ENCODE peak calls at places on chromosome 15, in eight cellular contexts. J is RWPE2, R is cardiac fibroblast, O is NT2/D1, L is SJSA1, I is stomach, G is mesenchymal stem cell, B is GM12865. T is an unnamed sample.

GRCh38 chr15:64315136-64315661 is 40.8 kb downstream of the CSNK1G1 start:
- DNase-seq in B (no peak), R (no peak), L (no peak), G (no peak), I (no peak), J (no peak), O (no peak), T (no peak)

GRCh38 chr15:60800729-60801072 is 321.8 kb upstream of the ICE2 start:
- DNase-seq in B (no peak), J (no peak), L (no peak), R (no peak), G (no peak), I (no peak), O (no peak), T (no peak)

GRCh38 chr15:59997070-59997701 is 6.9 kb upstream of the FOXB1 start:
- DNase-seq in I (no peak), L (peak; percentile 59), G (no peak), B (peak; percentile 71), O (no peak), J (no peak), R (no peak), T (no peak)

GRCh38 chr15:99414755-99415731 is 150.7 kb upstream of the MEF2A start:
- DNase-seq in G (no peak), L (peak; percentile 31), R (no peak), I (peak; percentile 21), J (no peak), B (no peak), O (no peak), T (no peak)

GRCh38 chr15:43207024-43207423 is 13.8 kb downstream of the EPB42 start:
- DNase-seq in O (no peak), R (no peak), B (no peak), I (no peak), J (no peak), L (no peak), G (no peak), T (no peak)

GRCh38 chr15:51144021-51144532 is 49.4 kb upstream of the TNFAIP8L3 start:
- DNase-seq in J (no peak), I (no peak), G (peak; percentile 28), L (no peak), B (no peak), R (peak; percentile 90), O (no peak), T (no peak)

GRCh38 chr15:52261498-52262242 is 33.9 kb downstream of the MYO5C start:
- DNase-seq in G (peak; percentile 81), O (peak; percentile 87), I (peak; percentile 65), R (peak; percentile 88), B (peak; percentile 96), L (peak; percentile 87), J (peak; percentile 90), T (no peak)

GRCh38 chr15:63668601-63669000 is 71.4 kb downstream of the FBXL22 start:
- DNase-seq in R (no peak), O (no peak), G (no peak), B (peak; percentile 10), J (no peak), L (no peak), I (no peak), T (no peak)

GRCh38 chr15:52466134-52466701 is 62.5 kb downstream of the MYO5A start:
- DNase-seq in B (peak; percentile 99), R (no peak), O (no peak), G (no peak), L (no peak), J (no peak), I (peak; percentile 40), T (peak; percentile 93)

GRCh38 chr15:25989327-25989726 is 126.2 kb upstream of the ATP10A start:
- DNase-seq in G (no peak), R (no peak), L (no peak), B (no peak), J (no peak), I (no peak), O (no peak), T (no peak)

GRCh38 chr15:48565560-48566482 is 79.7 kb downstream of the FBN1 start:
- DNase-seq in G (peak; percentile 92), R (peak; percentile 97), L (peak; percentile 62), I (no peak), J (no peak), B (no peak), O (no peak), T (no peak)

GRCh38 chr15:99452010-99452409 is 113.8 kb upstream of the MEF2A start:
- DNase-seq in L (no peak), B (no peak), J (peak; percentile 44), O (no peak), G (no peak), R (no peak), I (no peak), T (no peak)

GRCh38 chr15:69979783-69980182 is 117.9 kb downstream of the TLE3 start:
- DNase-seq in R (no peak), L (no peak), J (no peak), G (no peak), O (no peak), I (peak; percentile 32), B (peak; percentile 97), T (peak; percentile 97)

GRCh38 chr15:53401503-53401902 is 358.0 kb downstream of the WDR72 start:
- DNase-seq in I (no peak), O (no peak), G (no peak), B (no peak), J (no peak), R (no peak), L (no peak), T (no peak)

GRCh38 chr15:78641876-78642275 is 866 bp upstream of the CHRNB4 start:
- DNase-seq in J (no peak), G (no peak), R (no peak), B (no peak), O (no peak), L (no peak), I (no peak), T (no peak)

GRCh38 chr15:78640840-78641733 is at the start of gene CHRNB4:
- DNase-seq in J (peak; percentile 64), G (peak; percentile 30), O (peak; percentile 87), B (no peak), L (no peak), I (no peak), R (peak; percentile 3), T (no peak)

GRCh38 chr15:78638658-78639314 is 2.2 kb downstream of the CHRNB4 start:
- DNase-seq in R (peak; percentile 56), L (peak; percentile 61), O (peak; percentile 74), I (peak; percentile 46), G (peak; percentile 60), B (peak; percentile 54), J (peak; percentile 77), T (peak; percentile 86)

GRCh38 chr15:78642341-78642740 is 1.3 kb upstream of the CHRNB4 start:
- DNase-seq in R (no peak), G (no peak), O (no peak), I (no peak), B (no peak), J (no peak), L (no peak), T (no peak)

GRCh38 chr15:78640527-78640839 is 527 bp downstream of the CHRNB4 start:
- DNase-seq in I (no peak), O (no peak), G (no peak), R (no peak), B (no peak), J (peak; percentile 72), L (no peak), T (no peak)
- H3K4me3 ChIP-seq in I (peak overlapping the region; percentile 59), O (peak overlapping the region; percentile 48), G (peak overlapping the region; percentile 50), R (no peak overlapping the region), B (peak overlapping the region; percentile 38), J (peak overlapping the region; percentile 37), L (no peak overlapping the region), T (no peak overlapping the region)

GRCh38 chr15:92869263-92869940 is 30.7 kb upstream of the CHD2 start:
- DNase-seq in L (no peak), J (no peak), O (no peak), B (no peak), R (peak; percentile 39), G (no peak), I (no peak), T (peak; percentile 35)
- H3K4me3 ChIP-seq in L (no peak overlapping the region), J (no peak overlapping the region), O (no peak overlapping the region), B (no peak overlapping the region), R (no peak overlapping the region), G (no peak overlapping the region), I (no peak overlapping the region), T (no peak overlapping the region)

GRCh38 chr15:41263891-41264351 is 32.9 kb downstream of the CHP1 start:
- DNase-seq in I (no peak), L (no peak), B (no peak), J (no peak), R (peak; percentile 52), O (peak; percentile 60), G (no peak), T (no peak)
- H3K4me3 ChIP-seq in I (no peak overlapping the region), L (no peak overlapping the region), B (no peak overlapping the region), J (no peak overlapping the region), R (no peak overlapping the region), O (no peak overlapping the region), G (no peak overlapping the region), T (no peak overlapping the region)

GRCh38 chr15:39691229-39691628 is 91.4 kb downstream of the FSIP1 start:
- DNase-seq in J (no peak), B (no peak), R (no peak), G (peak; percentile 34), L (no peak), O (no peak), I (no peak), T (no peak)

GRCh38 chr15:39687965-39688364 is 94.7 kb downstream of the FSIP1 start:
- DNase-seq in O (no peak), I (no peak), R (no peak), J (no peak), L (no peak), B (no peak), G (no peak), T (no peak)

GRCh38 chr15:39695793-39696192 is 86.8 kb downstream of the FSIP1 start:
- DNase-seq in R (no peak), G (no peak), J (no peak), O (no peak), I (no peak), B (peak; percentile 29), L (no peak), T (no peak)

GRCh38 chr15:39692464-39693327 is 89.9 kb downstream of the FSIP1 start:
- DNase-seq in G (no peak), O (no peak), B (peak; percentile 40), L (no peak), R (no peak), I (no peak), J (no peak), T (no peak)
- H3K4me3 ChIP-seq in G (no peak overlapping the region), O (no peak overlapping the region), B (no peak overlapping the region), L (no peak overlapping the region), R (no peak overlapping the region), I (no peak overlapping the region), J (no peak overlapping the region), T (no peak overlapping the region)

GRCh38 chr15:40292246-40292645 is 9.4 kb upstream of the ANKRD63 start:
- DNase-seq in L (no peak), O (no peak), G (no peak), B (no peak), R (no peak), I (no peak), J (no peak), T (no peak)

GRCh38 chr15:40293006-40293405 is 10.1 kb upstream of the ANKRD63 start:
- DNase-seq in O (no peak), G (no peak), L (no peak), R (no peak), J (no peak), B (no peak), I (no peak), T (no peak)

GRCh38 chr15:40291088-40291574 is 8.3 kb upstream of the ANKRD63 start:
- DNase-seq in R (peak; percentile 61), G (peak; percentile 71), J (no peak), L (no peak), B (no peak), I (peak; percentile 64), O (no peak), T (no peak)

GRCh38 chr15:40289140-40289775 is 6.4 kb upstream of the ANKRD63 start:
- DNase-seq in J (no peak), G (no peak), R (no peak), I (peak; percentile 80), B (no peak), O (no peak), L (no peak), T (no peak)

GRCh38 chr15:40290540-40291087 is 7.8 kb upstream of the ANKRD63 start:
- DNase-seq in J (no peak), I (no peak), G (no peak), O (no peak), B (no peak), L (no peak), R (no peak), T (no peak)
- H3K4me3 ChIP-seq in J (peak overlapping the region; percentile 7), I (peak overlapping the region; percentile 53), G (peak overlapping the region; percentile 47), O (peak overlapping the region; percentile 30), B (no peak overlapping the region), L (no peak overlapping the region), R (peak overlapping the region; percentile 24), T (no peak overlapping the region)

T was measured in Karpas-422.